ENCODE peak calls at places on chromosome 5, in nine cellular contexts. N, Z, G, L, X, T, D, V and B are unnamed samples.
A peak's percentile ranks its signal among the peaks of the same experiment; 100 is the strongest.

GRCh38 chr5:133456933-133457402 is 155.4 kb downstream of the FSTL4 start:
- DNase-seq in T (no peak), N (no peak), G (no peak), V (peak; percentile 47), X (no peak), Z (no peak), L (no peak), D (no peak), B (no peak)

GRCh38 chr5:138336952-138337684 is 948 bp upstream of the FAM53C start:
- DNase-seq in G (no peak), N (peak; percentile 80), Z (peak; percentile 80), T (peak; percentile 79), X (peak; percentile 77), V (no peak), L (peak; percentile 85), D (peak; percentile 87), B (peak; percentile 40)

GRCh38 chr5:160439205-160439600 is 17.5 kb downstream of the PTTG1 start:
- DNase-seq in D (peak; percentile 77), Z (peak; percentile 90), V (peak; percentile 69), T (peak; percentile 64), N (peak; percentile 82), G (peak; percentile 83), L (peak; percentile 86), X (peak; percentile 93), B (peak; percentile 44)

GRCh38 chr5:95723632-95724369 is 7.3 kb upstream of the RHOBTB3 start:
- DNase-seq in L (no peak), T (peak; percentile 58), N (no peak), X (no peak), V (no peak), G (peak; percentile 44), Z (peak; percentile 41), D (peak; percentile 75), B (no peak)

GRCh38 chr5:33941090-33941489 is 4.9 kb downstream of the RXFP3 start:
- DNase-seq in X (no peak), Z (no peak), L (no peak), G (no peak), D (no peak), N (no peak), V (no peak), T (no peak), B (no peak)

GRCh38 chr5:174903333-174903732 is 179.0 kb downstream of the MSX2 start:
- DNase-seq in L (no peak), X (no peak), Z (no peak), T (no peak), N (no peak), G (no peak), D (no peak), V (no peak), B (no peak)

GRCh38 chr5:96943829-96944228 is 7.9 kb downstream of the LNPEP start:
- DNase-seq in G (no peak), T (no peak), Z (no peak), X (no peak), L (no peak), D (no peak), V (no peak), N (no peak), B (no peak)

GRCh38 chr5:100889165-100889564 is 13.9 kb downstream of the ST8SIA4 start:
- DNase-seq in T (no peak), N (no peak), L (no peak), V (no peak), D (no peak), X (no peak), G (no peak), Z (no peak), B (no peak)

GRCh38 chr5:9502435-9502834 is 43.4 kb downstream of the SEMA5A start:
- DNase-seq in D (no peak), L (no peak), G (peak; percentile 69), X (no peak), V (no peak), N (peak; percentile 62), T (peak; percentile 28), Z (no peak), B (no peak)

GRCh38 chr5:74034738-74035137 is 408.7 kb downstream of the ARHGEF28 start:
- DNase-seq in N (no peak), T (peak; percentile 88), Z (no peak), L (peak; percentile 56), V (peak; percentile 99), D (no peak), X (no peak), G (no peak), B (no peak)

GRCh38 chr5:96157077-96157780 is 195.6 kb upstream of the ELL2 start:
- DNase-seq in V (peak; percentile 67), N (no peak), T (no peak), X (no peak), L (no peak), G (no peak), Z (no peak), D (no peak), B (no peak)

GRCh38 chr5:143432658-143433239 is 29.3 kb upstream of the NR3C1 start:
- DNase-seq in N (no peak), X (no peak), L (no peak), G (no peak), Z (no peak), V (no peak), T (no peak), D (no peak), B (no peak)

GRCh38 chr5:8316608-8317007 is 447.7 kb downstream of the MTRR start:
- DNase-seq in D (no peak), T (no peak), Z (no peak), G (peak; percentile 37), V (no peak), X (no peak), L (no peak), N (no peak), B (no peak)

GRCh38 chr5:176692835-176693476 is 45.7 kb downstream of the TSPAN17 start:
- DNase-seq in X (no peak), T (no peak), N (no peak), G (no peak), L (no peak), V (no peak), Z (no peak), D (no peak), B (no peak)

GRCh38 chr5:55176176-55176818 is 3.3 kb upstream of the CDC20B start:
- DNase-seq in V (peak; percentile 23), D (peak; percentile 71), T (no peak), L (peak; percentile 3), X (peak; percentile 88), G (peak; percentile 82), N (peak; percentile 28), Z (peak; percentile 73), B (peak; percentile 33)

GRCh38 chr5:143401846-143402463 is 1.5 kb downstream of the NR3C1 start:
- DNase-seq in V (peak; percentile 30), T (peak; percentile 20), Z (no peak), D (no peak), X (no peak), G (no peak), N (no peak), L (no peak), B (no peak)

GRCh38 chr5:151770383-151771258 is 1.1 kb upstream of the G3BP1 start:
- DNase-seq in L (peak; percentile 58), V (peak; percentile 21), T (peak; percentile 42), N (peak; percentile 88), D (peak; percentile 67), G (peak; percentile 70), Z (peak; percentile 59), X (peak; percentile 79), B (no peak)

GRCh38 chr5:113902917-113903681 is 389.6 kb downstream of the YTHDC2 start:
- DNase-seq in V (no peak), T (no peak), Z (no peak), X (no peak), D (no peak), G (no peak), N (no peak), L (no peak), B (no peak)

GRCh38 chr5:122156724-122157325 is 27.5 kb downstream of the ZNF474 start:
- DNase-seq in G (peak; percentile 23), V (peak; percentile 55), N (no peak), D (peak; percentile 55), L (no peak), T (peak; percentile 78), Z (no peak), X (no peak), B (peak; percentile 37)

DNA sequence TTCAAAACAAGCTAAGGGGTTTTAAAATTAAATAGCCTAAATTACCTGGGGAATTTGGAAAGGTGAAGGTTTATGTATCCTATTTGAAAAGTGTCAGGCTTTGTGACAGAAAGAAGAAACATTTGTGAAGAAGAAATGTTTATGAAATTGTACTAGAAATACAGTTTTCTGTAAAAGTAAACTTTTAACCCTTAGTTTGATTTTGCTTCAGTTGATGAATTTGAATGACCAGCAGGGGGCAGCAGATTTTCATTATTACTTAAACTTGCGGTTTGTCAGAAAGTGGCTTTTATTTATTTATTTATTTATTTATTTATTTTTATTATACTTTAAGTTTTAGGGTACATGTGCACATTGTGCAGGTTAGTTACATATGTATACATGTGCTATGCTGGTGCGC is 58.1 kb downstream of the NNT start:
- DNase-seq in Z (no peak), T (peak; percentile 59), G (peak; percentile 61), X (peak; percentile 17), N (no peak), D (peak; percentile 13), L (no peak), V (peak; percentile 25), B (no peak)
- TF ChIP-seq CTCF in Z (peak; percentile 18), T (peak; percentile 58), G (peak; percentile 41), X (peak; percentile 47), N (peak; percentile 36), D (peak; percentile 66), L (peak; percentile 49), V (peak; percentile 25), B (peak; percentile 36)

GRCh38 chr5:31607546-31607945 is 31.4 kb upstream of the PDZD2 start:
- DNase-seq in T (no peak), G (no peak), Z (no peak), V (no peak), N (no peak), L (no peak), D (no peak), X (no peak), B (no peak)
- TF ChIP-seq CTCF in T (no peak), G (no peak), Z (no peak), V (no peak), N (no peak), L (no peak), D (no peak), X (no peak), B (no peak)

DNA sequence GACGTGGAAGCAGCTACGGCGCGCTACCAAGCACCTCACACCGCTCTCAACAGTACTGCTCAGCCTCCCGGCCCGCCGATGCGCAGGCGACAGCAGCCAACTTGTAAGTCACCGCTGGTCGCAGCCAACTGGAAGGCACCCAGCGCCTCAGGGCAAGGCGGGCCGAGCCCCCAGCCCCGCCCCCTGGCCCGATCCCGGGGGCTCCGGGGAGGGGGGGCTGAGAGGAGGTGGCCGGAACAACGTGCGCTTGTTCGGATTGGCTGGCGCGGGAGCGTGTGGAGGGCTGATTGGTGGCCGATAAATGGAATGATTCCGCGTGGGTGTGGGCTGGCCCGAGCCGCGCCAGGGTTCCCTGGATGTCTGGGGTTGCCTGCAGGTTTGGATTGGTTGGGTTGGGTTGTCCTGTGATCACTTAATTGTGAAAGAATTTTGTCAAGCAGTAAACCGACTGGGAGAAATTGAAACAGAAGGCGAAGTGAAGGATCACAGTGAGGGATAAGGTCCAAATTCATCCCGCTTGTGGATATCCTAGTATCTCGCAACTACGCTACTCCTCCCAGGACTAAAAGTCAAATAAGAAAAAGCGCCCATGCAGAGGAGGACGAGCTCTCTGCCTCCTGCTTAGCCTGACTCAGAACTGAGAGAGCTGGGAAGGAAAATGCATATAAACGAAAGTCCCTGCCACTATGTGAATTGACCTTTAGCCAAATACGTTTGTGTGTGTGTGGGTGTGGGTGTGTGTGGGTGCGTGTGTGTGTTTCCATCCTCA is at the start of gene STARD4:
- DNase-seq in T (peak; percentile 92), L (peak; percentile 94), N (peak; percentile 97), D (peak; percentile 96), Z (peak; percentile 93), G (peak; percentile 98), V (peak; percentile 92), X (peak; percentile 95), B (peak; percentile 59)
- TF ChIP-seq CTCF in T (no peak), L (no peak), N (no peak), D (no peak), Z (no peak), G (no peak), V (no peak), X (no peak), B (no peak)

GRCh38 chr5:135059000-135059923 is 25.2 kb upstream of the PITX1 start:
- DNase-seq in Z (no peak), T (no peak), X (no peak), V (no peak), N (no peak), G (no peak), D (no peak), L (no peak), B (no peak)
- TF ChIP-seq CTCF in Z (no peak), T (no peak), X (no peak), V (peak; percentile 27), N (no peak), G (no peak), D (no peak), L (no peak), B (peak; percentile 20)